ENCODE peak calls at places on chromosomes 12 and 14, in six cellular contexts. One of them, this sample, is unnamed.

GRCh38 chr14:32694795-32695449 is 243.8 kb upstream of the NPAS3 start:
- DNase-seq in activated B cell treated with CpG ODN at 0.5 μM for 24 hours: no peak
- DNase-seq in endothelial cell: no peak
- DNase-seq in left ventricle myocardium inferior: no peak
- DNase-seq in left lung: no peak
- DNase-seq in mucosa of descending colon: no peak
- DNase-seq in this sample: no peak

GRCh38 chr12:75944097-75944904 is 87.3 kb downstream of the PHLDA1 start:
- DNase-seq in endothelial cell: no peak
- DNase-seq in activated B cell treated with CpG ODN at 0.5 μM for 24 hours: no peak
- DNase-seq in left ventricle myocardium inferior: no peak
- DNase-seq in left lung: no peak
- DNase-seq in mucosa of descending colon: no peak
- DNase-seq in this sample: no peak

GRCh38 chr12:32920506-32921085 is 24.0 kb upstream of the PKP2 start:
- DNase-seq in activated B cell treated with CpG ODN at 0.5 μM for 24 hours: no peak
- DNase-seq in endothelial cell: no peak
- DNase-seq in left lung: no peak
- DNase-seq in mucosa of descending colon: no peak
- DNase-seq in left ventricle myocardium inferior: no peak
- DNase-seq in this sample: no peak

GRCh38 chr12:109291531-109292341 is 17.3 kb downstream of the FOXN4 start:
- DNase-seq in mucosa of descending colon: peak; percentile 60
- DNase-seq in activated B cell treated with CpG ODN at 0.5 μM for 24 hours: no peak
- DNase-seq in left ventricle myocardium inferior: peak; percentile 74
- DNase-seq in endothelial cell: peak; percentile 46
- DNase-seq in left lung: no peak
- DNase-seq in this sample: no peak

GRCh38 chr12:12885060-12885792 is 6.1 kb upstream of the GPRC5A start:
- DNase-seq in endothelial cell: no peak
- DNase-seq in activated B cell treated with CpG ODN at 0.5 μM for 24 hours: no peak
- DNase-seq in mucosa of descending colon: no peak
- DNase-seq in left ventricle myocardium inferior: no peak
- DNase-seq in left lung: no peak
- DNase-seq in this sample: no peak

GRCh38 chr12:10543499-10543898 is 37.8 kb downstream of the EIF2S3B start:
- DNase-seq in activated B cell treated with CpG ODN at 0.5 μM for 24 hours: no peak
- DNase-seq in endothelial cell: no peak
- DNase-seq in left lung: no peak
- DNase-seq in left ventricle myocardium inferior: no peak
- DNase-seq in mucosa of descending colon: no peak
- DNase-seq in this sample: no peak

GRCh38 chr12:24821691-24822090 is 127.2 kb downstream of the BCAT1 start:
- DNase-seq in activated B cell treated with CpG ODN at 0.5 μM for 24 hours: no peak
- DNase-seq in mucosa of descending colon: no peak
- DNase-seq in endothelial cell: no peak
- DNase-seq in left lung: no peak
- DNase-seq in left ventricle myocardium inferior: no peak
- DNase-seq in this sample: no peak

GRCh38 chr14:88791629-88792571 is 853 bp downstream of the EML5 start:
- DNase-seq in endothelial cell: peak; percentile 5
- DNase-seq in left lung: peak; percentile 82
- DNase-seq in mucosa of descending colon: peak; percentile 29
- DNase-seq in activated B cell treated with CpG ODN at 0.5 μM for 24 hours: no peak
- DNase-seq in left ventricle myocardium inferior: no peak
- DNase-seq in this sample: peak; percentile 68

GRCh38 chr12:118311666-118312065 is 61.0 kb downstream of the TAOK3 start:
- DNase-seq in activated B cell treated with CpG ODN at 0.5 μM for 24 hours: no peak
- DNase-seq in mucosa of descending colon: no peak
- DNase-seq in left lung: no peak
- DNase-seq in endothelial cell: no peak
- DNase-seq in left ventricle myocardium inferior: no peak
- DNase-seq in this sample: no peak

GRCh38 chr14:89244720-89245119 is 172.3 kb downstream of the FOXN3 start:
- DNase-seq in activated B cell treated with CpG ODN at 0.5 μM for 24 hours: no peak
- DNase-seq in endothelial cell: no peak
- DNase-seq in left ventricle myocardium inferior: no peak
- DNase-seq in left lung: no peak
- DNase-seq in mucosa of descending colon: no peak
- DNase-seq in this sample: no peak

GRCh38 chr14:62428429-62429203 is 616.6 kb downstream of the KCNH5 start:
- DNase-seq in left ventricle myocardium inferior: no peak
- DNase-seq in mucosa of descending colon: no peak
- DNase-seq in activated B cell treated with CpG ODN at 0.5 μM for 24 hours: no peak
- DNase-seq in left lung: no peak
- DNase-seq in endothelial cell: no peak
- DNase-seq in this sample: no peak

GRCh38 chr14:65019944-65020566 is 33.4 kb downstream of the FNTB start:
- DNase-seq in left lung: no peak
- DNase-seq in left ventricle myocardium inferior: no peak
- DNase-seq in activated B cell treated with CpG ODN at 0.5 μM for 24 hours: no peak
- DNase-seq in endothelial cell: peak; percentile 27
- DNase-seq in mucosa of descending colon: peak; percentile 65
- DNase-seq in this sample: no peak

GRCh38 chr14:88166616-88167015 is 156.5 kb downstream of the KCNK10 start:
- DNase-seq in activated B cell treated with CpG ODN at 0.5 μM for 24 hours: no peak
- DNase-seq in left lung: no peak
- DNase-seq in left ventricle myocardium inferior: no peak
- DNase-seq in mucosa of descending colon: no peak
- DNase-seq in endothelial cell: no peak
- DNase-seq in this sample: no peak

GRCh38 chr12:104285740-104286537 is 17.6 kb upstream of the EID3 start:
- DNase-seq in mucosa of descending colon: peak; percentile 67
- DNase-seq in activated B cell treated with CpG ODN at 0.5 μM for 24 hours: no peak
- DNase-seq in left ventricle myocardium inferior: no peak
- DNase-seq in left lung: no peak
- DNase-seq in endothelial cell: no peak
- DNase-seq in this sample: no peak

GRCh38 chr14:72513994-72514659 is 379.8 kb downstream of the DPF3 start:
- DNase-seq in mucosa of descending colon: no peak
- DNase-seq in activated B cell treated with CpG ODN at 0.5 μM for 24 hours: no peak
- DNase-seq in endothelial cell: no peak
- DNase-seq in left lung: no peak
- DNase-seq in left ventricle myocardium inferior: no peak
- DNase-seq in this sample: no peak

GRCh38 chr14:103070971-103071542 is 13.0 kb upstream of the LBHD2 start:
- DNase-seq in left lung: no peak
- DNase-seq in endothelial cell: no peak
- DNase-seq in activated B cell treated with CpG ODN at 0.5 μM for 24 hours: no peak
- DNase-seq in left ventricle myocardium inferior: peak; percentile 12
- DNase-seq in mucosa of descending colon: peak; percentile 44
- DNase-seq in this sample: no peak

GRCh38 chr12:106663385-106663784 is 80.6 kb downstream of the RFX4 start:
- DNase-seq in mucosa of descending colon: no peak
- DNase-seq in left ventricle myocardium inferior: no peak
- DNase-seq in endothelial cell: no peak
- DNase-seq in left lung: no peak
- DNase-seq in activated B cell treated with CpG ODN at 0.5 μM for 24 hours: no peak
- DNase-seq in this sample: no peak

GRCh38 chr12:88934163-88934747 is 354.0 kb upstream of the KITLG start:
- DNase-seq in mucosa of descending colon: no peak
- DNase-seq in endothelial cell: no peak
- DNase-seq in activated B cell treated with CpG ODN at 0.5 μM for 24 hours: no peak
- DNase-seq in left ventricle myocardium inferior: no peak
- DNase-seq in left lung: no peak
- DNase-seq in this sample: no peak

GRCh38 chr14:67502867-67503266 is 14.3 kb upstream of the TMEM229B start:
- DNase-seq in mucosa of descending colon: no peak
- DNase-seq in endothelial cell: no peak
- DNase-seq in left lung: no peak
- DNase-seq in activated B cell treated with CpG ODN at 0.5 μM for 24 hours: no peak
- DNase-seq in left ventricle myocardium inferior: no peak
- DNase-seq in this sample: no peak

GRCh38 chr12:89947437-89948265 is 239.0 kb upstream of the ATP2B1 start:
- DNase-seq in activated B cell treated with CpG ODN at 0.5 μM for 24 hours: no peak
- DNase-seq in mucosa of descending colon: peak; percentile 25
- DNase-seq in endothelial cell: no peak
- DNase-seq in left ventricle myocardium inferior: no peak
- DNase-seq in left lung: no peak
- DNase-seq in this sample: no peak

GRCh38 chr14:35420036-35420811 is 15.7 kb upstream of the NFKBIA start:
- DNase-seq in activated B cell treated with CpG ODN at 0.5 μM for 24 hours: no peak
- DNase-seq in mucosa of descending colon: no peak
- DNase-seq in left ventricle myocardium inferior: no peak
- DNase-seq in left lung: no peak
- DNase-seq in endothelial cell: no peak
- DNase-seq in this sample: no peak

GRCh38 chr12:130169256-130169655 is 7.0 kb downstream of the FZD10 start:
- DNase-seq in left ventricle myocardium inferior: no peak
- DNase-seq in left lung: no peak
- DNase-seq in endothelial cell: no peak
- DNase-seq in activated B cell treated with CpG ODN at 0.5 μM for 24 hours: no peak
- DNase-seq in mucosa of descending colon: no peak
- DNase-seq in this sample: peak; percentile 27

GRCh38 chr12:6584293-6584692 is 16.2 kb upstream of the NOP2 start:
- DNase-seq in left lung: no peak
- DNase-seq in endothelial cell: no peak
- DNase-seq in left ventricle myocardium inferior: no peak
- DNase-seq in activated B cell treated with CpG ODN at 0.5 μM for 24 hours: no peak
- DNase-seq in mucosa of descending colon: no peak
- DNase-seq in this sample: no peak

GRCh38 chr12:53071591-53072551 is 7.3 kb downstream of the SPRYD3 start:
- DNase-seq in left lung: no peak
- DNase-seq in activated B cell treated with CpG ODN at 0.5 μM for 24 hours: no peak
- DNase-seq in left ventricle myocardium inferior: peak; percentile 87
- DNase-seq in mucosa of descending colon: peak; percentile 65
- DNase-seq in endothelial cell: no peak
- DNase-seq in this sample: no peak
- TF ChIP-seq CTCF in left lung: no peak
- TF ChIP-seq CTCF in activated B cell treated with CpG ODN at 0.5 μM for 24 hours: no peak
- TF ChIP-seq CTCF in left ventricle myocardium inferior: peak; percentile 37
- TF ChIP-seq CTCF in mucosa of descending colon: no peak
- TF ChIP-seq CTCF in endothelial cell: no peak
- TF ChIP-seq CTCF in this sample: no peak

GRCh38 chr12:80512781-80513180 is 68.7 kb downstream of the PTPRQ start:
- DNase-seq in endothelial cell: no peak
- DNase-seq in mucosa of descending colon: no peak
- DNase-seq in activated B cell treated with CpG ODN at 0.5 μM for 24 hours: no peak
- DNase-seq in left lung: peak; percentile 44
- DNase-seq in left ventricle myocardium inferior: no peak
- DNase-seq in this sample: no peak
- TF ChIP-seq CTCF in endothelial cell: no peak
- TF ChIP-seq CTCF in mucosa of descending colon: no peak
- TF ChIP-seq CTCF in activated B cell treated with CpG ODN at 0.5 μM for 24 hours: no peak
- TF ChIP-seq CTCF in left lung: no peak
- TF ChIP-seq CTCF in left ventricle myocardium inferior: no peak
- TF ChIP-seq CTCF in this sample: no peak

GRCh38 chr14:22870811-22871199 is 735 bp upstream of the LRP10 start:
- DNase-seq in left ventricle myocardium inferior: no peak
- DNase-seq in mucosa of descending colon: no peak
- DNase-seq in left lung: no peak
- DNase-seq in activated B cell treated with CpG ODN at 0.5 μM for 24 hours: no peak
- DNase-seq in endothelial cell: no peak
- DNase-seq in this sample: no peak

GRCh38 chr14:22875003-22875747 is 3.6 kb downstream of the LRP10 start:
- DNase-seq in activated B cell treated with CpG ODN at 0.5 μM for 24 hours: no peak
- DNase-seq in left ventricle myocardium inferior: no peak
- DNase-seq in left lung: no peak
- DNase-seq in mucosa of descending colon: no peak
- DNase-seq in endothelial cell: no peak
- DNase-seq in this sample: no peak

GRCh38 chr14:22871962-22872832 is 657 bp downstream of the LRP10 start:
- DNase-seq in mucosa of descending colon: peak; percentile 93
- DNase-seq in activated B cell treated with CpG ODN at 0.5 μM for 24 hours: peak; percentile 69
- DNase-seq in left lung: peak; percentile 84
- DNase-seq in endothelial cell: peak; percentile 83
- DNase-seq in left ventricle myocardium inferior: peak; percentile 75
- DNase-seq in this sample: peak; percentile 87

GRCh38 chr14:22871200-22871961 is at the start of gene LRP10:
- DNase-seq in left ventricle myocardium inferior: peak; percentile 92
- DNase-seq in mucosa of descending colon: peak; percentile 96
- DNase-seq in activated B cell treated with CpG ODN at 0.5 μM for 24 hours: peak; percentile 81
- DNase-seq in left lung: peak; percentile 99
- DNase-seq in endothelial cell: peak; percentile 92
- DNase-seq in this sample: peak; percentile 87

DNA sequence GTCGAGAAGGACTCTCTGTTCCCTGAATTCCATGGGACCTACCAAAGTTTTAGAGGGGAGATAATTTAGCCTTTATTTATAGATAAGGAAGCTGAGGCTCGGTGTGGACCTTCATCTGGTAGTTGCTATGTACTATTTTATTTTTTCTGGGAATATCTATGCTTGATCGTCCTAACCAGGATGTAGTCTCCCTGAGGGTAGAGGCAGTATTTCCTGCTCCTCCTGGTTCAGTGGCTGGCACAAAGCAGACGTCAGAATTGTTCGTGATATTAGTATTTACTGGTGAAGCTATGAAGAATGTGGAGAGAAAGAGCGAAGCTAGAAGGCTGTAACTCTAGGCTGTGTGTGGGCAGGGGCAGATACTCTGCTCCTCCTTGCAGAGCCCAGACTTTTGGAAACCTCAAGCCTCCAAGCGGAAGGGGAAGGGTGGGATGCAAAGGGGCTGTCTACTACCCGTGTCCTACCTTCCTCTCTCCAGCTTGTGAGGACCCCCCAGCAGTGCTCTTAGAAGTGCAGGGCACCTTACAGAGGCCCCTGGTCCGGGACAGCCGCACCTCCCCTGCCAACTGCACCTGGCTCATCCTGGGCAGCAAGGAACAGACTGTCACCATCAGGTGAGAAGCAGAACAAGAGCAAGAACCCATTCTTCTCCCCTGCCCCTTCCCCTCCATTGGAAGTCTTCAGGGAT is 1.4 kb downstream of the LRP10 start:
- DNase-seq in left ventricle myocardium inferior: no peak
- DNase-seq in activated B cell treated with CpG ODN at 0.5 μM for 24 hours: no peak
- DNase-seq in mucosa of descending colon: no peak
- DNase-seq in endothelial cell: no peak
- DNase-seq in left lung: no peak
- DNase-seq in this sample: no peak
- TF ChIP-seq CTCF in left ventricle myocardium inferior: peak; percentile 12
- TF ChIP-seq CTCF in activated B cell treated with CpG ODN at 0.5 μM for 24 hours: no peak
- TF ChIP-seq CTCF in mucosa of descending colon: no peak
- TF ChIP-seq CTCF in endothelial cell: no peak
- TF ChIP-seq CTCF in left lung: no peak
- TF ChIP-seq CTCF in this sample: peak; percentile 30

GRCh38 chr12:34341362-34341733 is 319.1 kb downstream of the ALG10 start:
- DNase-seq in left ventricle myocardium inferior: no peak
- DNase-seq in left lung: no peak
- DNase-seq in endothelial cell: no peak
- DNase-seq in activated B cell treated with CpG ODN at 0.5 μM for 24 hours: no peak
- DNase-seq in mucosa of descending colon: no peak
- DNase-seq in this sample: no peak
- TF ChIP-seq CTCF in left ventricle myocardium inferior: no peak
- TF ChIP-seq CTCF in left lung: no peak
- TF ChIP-seq CTCF in endothelial cell: no peak
- TF ChIP-seq CTCF in activated B cell treated with CpG ODN at 0.5 μM for 24 hours: no peak
- TF ChIP-seq CTCF in mucosa of descending colon: no peak
- TF ChIP-seq CTCF in this sample: no peak

This sample was measured in type B pancreatic cell.